ENCODE peak calls at places on chromosomes 11 and 22, in ten cellular contexts. Y is fibroblast of lung, Z is PC-3, S is neural progenitor cell, R is mammary epithelial cell, T is SK-N-SH, N is neuronal stem cell, F is H9, V is mesenchymal stem cell, A is IMR-90. I is an unnamed sample.

GRCh38 chr11:94142308-94143277 is 14.0 kb downstream of the PANX1 start:
- DNase-seq in N (no peak), S (no peak), Y (no peak), A (no peak), F (no peak), Z (no peak), T (no peak), R (no peak), V (peak; percentile 80), I (no peak)

GRCh38 chr11:32396991-32397390 is 38.3 kb downstream of the WT1 start:
- DNase-seq in F (no peak), Y (no peak), V (no peak), T (no peak), S (no peak), R (no peak), Z (no peak), N (no peak), A (no peak), I (no peak)

GRCh38 chr11:2671748-2672147 is 28.0 kb downstream of the KCNQ1OT1 start:
- DNase-seq in Y (no peak), N (no peak), T (no peak), A (no peak), Z (no peak), F (no peak), V (no peak), S (no peak), R (no peak), I (no peak)

GRCh38 chr11:95149659-95150294 is 60.1 kb downstream of the ENDOD1 start:
- DNase-seq in N (peak; percentile 79), V (peak; percentile 45), R (peak; percentile 97), Z (peak; percentile 76), S (peak; percentile 90), T (no peak), Y (no peak), A (no peak), F (peak; percentile 68), I (no peak)

GRCh38 chr11:90803366-90803765 is 580.5 kb upstream of the CHORDC1 start:
- DNase-seq in T (no peak), S (no peak), F (no peak), N (no peak), R (peak; percentile 56), A (no peak), Y (no peak), Z (peak; percentile 89), V (no peak), I (peak; percentile 45)

GRCh38 chr22:40512426-40513136 is 123.9 kb downstream of the MRTFA start:
- DNase-seq in N (no peak), T (no peak), F (no peak), A (peak; percentile 99), V (peak; percentile 100), R (peak; percentile 94), S (no peak), Z (peak; percentile 75), Y (peak; percentile 100), I (peak; percentile 66)

GRCh38 chr11:19605500-19606371 is 106.9 kb upstream of the NAV2 start:
- DNase-seq in A (peak; percentile 68), Z (no peak), T (no peak), F (no peak), Y (peak; percentile 82), N (no peak), R (no peak), S (peak; percentile 13), V (peak; percentile 38), I (no peak)

GRCh38 chr11:61472868-61473267 is 35.7 kb upstream of the LRRC10B start:
- DNase-seq in N (no peak), T (no peak), Z (no peak), V (no peak), A (peak; percentile 26), F (no peak), R (no peak), S (peak; percentile 39), Y (peak; percentile 47), I (no peak)

GRCh38 chr22:36163497-36163896 is 2.9 kb upstream of the APOL3 start:
- DNase-seq in Z (no peak), T (no peak), V (no peak), N (no peak), R (no peak), S (no peak), Y (no peak), F (no peak), A (no peak), I (no peak)

GRCh38 chr11:64996710-64997380 is at the start of gene BATF2:
- DNase-seq in A (peak; percentile 83), N (peak; percentile 51), Y (peak; percentile 87), V (peak; percentile 91), R (peak; percentile 60), T (peak; percentile 64), S (peak; percentile 86), F (peak; percentile 90), Z (peak; percentile 61), I (peak; percentile 77)
- H2AFZ ChIP-seq in A (peak within 1 kb of the TSS; percentile 94), N (peak within 1 kb of the TSS; percentile 90), Y (peak within 1 kb of the TSS; percentile 76), V (peak within 1 kb of the TSS; percentile 60), R (peak within 1 kb of the TSS; percentile 86), T (no peak within 1 kb of the TSS), S (peak within 1 kb of the TSS; percentile 92), F (peak within 1 kb of the TSS; percentile 79), Z (peak within 1 kb of the TSS; percentile 24), I (no peak within 1 kb of the TSS)

GRCh38 chr11:78312712-78313111 is 104.9 kb downstream of the GAB2 start:
- DNase-seq in N (no peak), T (no peak), Z (no peak), R (no peak), Y (no peak), V (no peak), F (no peak), A (no peak), S (no peak), I (no peak)

GRCh38 chr11:78314753-78315152 is 102.9 kb downstream of the GAB2 start:
- DNase-seq in A (no peak), R (no peak), F (no peak), N (no peak), T (no peak), V (no peak), S (no peak), Y (no peak), Z (no peak), I (peak; percentile 22)

GRCh38 chr11:78313181-78313788 is 104.3 kb downstream of the GAB2 start:
- DNase-seq in V (peak; percentile 74), R (peak; percentile 66), Y (peak; percentile 89), A (peak; percentile 79), T (no peak), N (no peak), F (no peak), S (no peak), Z (peak; percentile 85), I (no peak)

GRCh38 chr11:78315724-78316123 is 101.9 kb downstream of the GAB2 start:
- DNase-seq in Y (no peak), A (no peak), S (no peak), Z (no peak), N (no peak), V (no peak), F (no peak), T (no peak), R (no peak), I (no peak)

GRCh38 chr11:78313898-78314297 is 103.7 kb downstream of the GAB2 start:
- DNase-seq in N (no peak), S (no peak), Z (no peak), Y (no peak), A (peak; percentile 12), R (peak; percentile 9), T (no peak), F (no peak), V (no peak), I (peak; percentile 20)
- H2AFZ ChIP-seq in N (no peak overlapping the region), S (no peak overlapping the region), Z (no peak overlapping the region), Y (no peak overlapping the region), A (no peak overlapping the region), R (no peak overlapping the region), T (no peak overlapping the region), F (no peak overlapping the region), V (no peak overlapping the region), I (no peak overlapping the region)

DNA sequence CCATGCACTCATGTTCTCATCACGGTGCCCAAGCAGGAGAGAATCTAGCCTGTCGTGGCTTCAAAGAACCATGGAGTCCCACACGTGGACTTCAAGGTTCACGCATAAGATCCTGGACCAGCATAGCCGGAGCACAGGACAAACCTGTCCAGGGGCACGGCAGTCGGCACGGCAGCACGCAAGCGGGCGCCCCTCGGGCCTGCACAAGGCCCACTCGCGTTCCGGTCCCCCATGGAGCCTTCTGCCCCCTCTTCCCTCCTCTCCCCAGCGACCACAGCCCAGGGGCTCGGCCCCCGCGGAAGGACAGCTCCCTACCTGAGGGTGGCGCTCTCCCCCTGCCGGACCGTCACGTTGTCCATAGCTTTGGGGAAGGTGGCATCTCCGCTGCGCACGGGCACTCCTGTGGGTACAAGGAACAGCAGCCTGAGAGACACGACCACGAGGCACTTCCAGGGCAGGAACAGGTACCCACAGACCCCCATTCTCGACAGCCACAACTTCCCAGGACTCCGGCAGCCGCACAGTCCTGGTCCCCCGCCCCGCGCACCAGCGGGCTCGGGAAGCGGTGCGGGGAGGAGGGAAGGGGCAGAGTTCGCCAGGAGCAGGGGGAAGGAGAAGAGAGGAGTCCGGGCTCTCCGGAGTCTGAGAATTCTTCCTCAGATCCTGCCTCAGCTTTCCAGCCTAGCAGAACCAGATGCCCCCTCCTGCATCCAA is 589.5 kb downstream of the OPCML start:
- DNase-seq in Z (no peak), A (no peak), N (peak; percentile 14), S (peak; percentile 57), R (no peak), F (peak; percentile 47), T (peak; percentile 49), V (peak; percentile 1), Y (peak; percentile 0), I (no peak)
- H2AFZ ChIP-seq in Z (no peak overlapping the region), A (peak overlapping the region; percentile 61), N (peak overlapping the region; percentile 88), S (peak overlapping the region; percentile 68), R (peak overlapping the region; percentile 74), F (no peak overlapping the region), T (no peak overlapping the region), V (no peak overlapping the region), Y (peak overlapping the region; percentile 78), I (no peak overlapping the region)

GRCh38 chr11:47378011-47378835 is at the start of gene SPI1:
- DNase-seq in Z (no peak), R (no peak), T (peak; percentile 43), Y (no peak), N (no peak), A (no peak), V (no peak), S (no peak), F (no peak), I (peak; percentile 40)
- H2AFZ ChIP-seq in Z (no peak within 1 kb of the TSS), R (no peak within 1 kb of the TSS), T (no peak within 1 kb of the TSS), Y (no peak within 1 kb of the TSS), N (peak within 1 kb of the TSS; percentile 87), A (peak within 1 kb of the TSS; percentile 11), V (no peak within 1 kb of the TSS), S (no peak within 1 kb of the TSS), F (no peak within 1 kb of the TSS), I (no peak within 1 kb of the TSS)

DNA sequence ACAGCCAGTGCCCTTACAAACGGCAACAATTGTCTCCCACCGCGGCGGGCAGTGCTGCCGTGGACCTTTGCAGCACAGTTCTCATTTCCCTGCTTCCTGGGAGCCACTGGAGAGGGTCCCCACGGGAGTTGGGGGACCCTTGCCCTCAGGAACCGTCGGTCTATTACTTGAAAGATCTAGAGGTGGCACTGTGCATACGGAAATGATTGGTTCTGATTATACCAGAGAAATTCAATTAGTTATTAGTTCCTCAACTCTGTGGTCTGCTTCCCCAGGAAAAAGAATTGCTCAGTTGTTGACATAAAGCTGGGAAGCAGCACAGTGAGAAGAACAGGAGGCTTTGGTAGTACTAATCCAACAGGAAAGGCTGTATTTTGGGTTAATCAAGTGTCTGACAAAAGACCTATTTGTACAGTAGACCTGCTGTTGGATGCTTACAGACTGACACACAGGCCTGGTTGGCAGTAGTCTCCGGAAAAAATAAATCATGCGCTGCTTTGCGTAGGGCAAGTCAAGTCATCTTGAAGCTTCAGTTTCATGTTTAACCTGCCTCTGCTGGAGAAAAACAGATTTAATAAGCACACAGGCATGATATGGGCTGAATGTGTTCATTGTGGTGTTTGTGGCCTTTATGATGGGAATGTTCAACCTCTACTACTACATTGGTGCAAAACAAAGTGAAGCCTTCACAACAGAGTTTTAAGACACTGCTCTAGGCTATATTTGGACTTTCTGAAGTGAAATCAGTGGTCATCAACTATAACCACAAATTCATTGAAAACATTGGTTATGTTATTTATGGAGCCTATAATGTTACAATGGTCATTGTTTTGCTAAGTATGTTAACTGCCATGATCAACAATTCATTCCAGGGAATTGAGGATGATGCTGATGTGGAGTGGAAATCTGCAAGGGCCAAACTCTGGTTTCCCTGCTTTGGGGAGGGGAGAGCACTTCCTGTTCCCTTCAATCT is 54.6 kb upstream of the SC5D start:
- DNase-seq in T (no peak), F (no peak), S (no peak), N (no peak), A (peak; percentile 62), Z (peak; percentile 95), R (peak; percentile 89), V (peak; percentile 40), Y (peak; percentile 2), I (no peak)
- H2AFZ ChIP-seq in T (no peak overlapping the region), F (no peak overlapping the region), S (peak overlapping the region; percentile 35), N (no peak overlapping the region), A (no peak overlapping the region), Z (peak overlapping the region; percentile 46), R (no peak overlapping the region), V (no peak overlapping the region), Y (no peak overlapping the region), I (peak overlapping the region; percentile 96)

I was measured in trophoblast cell.